ENCODE peak calls at places on chromosomes 11 and 22, in six cellular contexts. Y is activated CD4-positive, alpha-beta T cell treated with anti-CD3 and anti-CD28 coated beads, Interleukin-2, amount 50 U/mL, for 1 hour; G is Daoy; V is stomach; M is activated naive CD8-positive, alpha-beta T cell treated with anti-CD3 and anti-CD28 coated beads, Interleukin-2, amount 50 U/mL, for 16 hours; F is NCI-H1694 treated with DMSO at 0.1 percent for 48 hours. S is an unnamed sample.

GRCh38 chr22:35866646-35867045 is 149.0 kb downstream of the APOL5 start:
- DNase-seq in Y (no peak), V (no peak), G (no peak), M (no peak), F (no peak), S (no peak)

GRCh38 chr22:24093855-24094254 is 82.8 kb downstream of the CABIN1 start:
- DNase-seq in M (no peak), G (no peak), F (no peak), Y (no peak), V (no peak), S (no peak)

GRCh38 chr11:91946397-91947090 is 278.1 kb upstream of the FAT3 start:
- DNase-seq in F (peak), Y (no peak), V (no peak), G (peak), M (no peak), S (no peak)

GRCh38 chr22:37753746-37754145 is 54.0 kb upstream of the GCAT start:
- DNase-seq in G (peak), Y (no peak), V (no peak), M (no peak), F (no peak), S (no peak)

GRCh38 chr11:33692013-33692504 is 8.6 kb downstream of the C11orf91 start:
- DNase-seq in F (no peak), M (no peak), G (peak), Y (no peak), V (peak), S (no peak)

GRCh38 chr22:30408388-30409101 is 11.7 kb downstream of the SEC14L2 start:
- DNase-seq in Y (no peak), G (peak), F (no peak), M (no peak), V (no peak), S (no peak)

GRCh38 chr22:47051435-47052175 is 289.2 kb downstream of the TBC1D22A start:
- DNase-seq in G (no peak), V (no peak), M (no peak), F (no peak), Y (no peak), S (no peak)

GRCh38 chr22:48235744-48236143 is 1473.3 kb downstream of the TBC1D22A start:
- DNase-seq in G (no peak), M (no peak), Y (no peak), F (no peak), V (peak), S (no peak)

GRCh38 chr11:92376146-92376599 is 151.6 kb downstream of the FAT3 start:
- DNase-seq in M (no peak), G (peak), F (no peak), V (no peak), Y (no peak), S (no peak)

GRCh38 chr11:279966-280761 is 2.0 kb downstream of the NLRP6 start:
- DNase-seq in M (no peak), F (no peak), V (no peak), G (no peak), Y (no peak), S (no peak)

GRCh38 chr11:18005376-18006129 is 7.3 kb downstream of the SERGEF start:
- DNase-seq in V (no peak), M (no peak), F (no peak), Y (no peak), G (no peak), S (no peak)

GRCh38 chr22:37410174-37411055 is 16.9 kb downstream of the ELFN2 start:
- DNase-seq in Y (no peak), F (no peak), M (no peak), G (peak), V (no peak), S (no peak)

GRCh38 chr22:43060213-43060612 is 29.0 kb downstream of the TTLL1 start:
- DNase-seq in Y (peak), G (peak), V (peak), F (peak), M (no peak), S (no peak)

GRCh38 chr22:36164621-36165020 is 4.1 kb upstream of the APOL3 start:
- DNase-seq in F (no peak), G (no peak), M (no peak), Y (no peak), V (no peak), S (no peak)

GRCh38 chr11:60783911-60784310 is 1.2 kb upstream of the MS4A10 start:
- DNase-seq in M (no peak), Y (no peak), V (no peak), G (no peak), F (no peak), S (no peak)

GRCh38 chr11:944711-945470 is 19.2 kb downstream of the AP2A2 start:
- DNase-seq in G (no peak), Y (no peak), V (no peak), M (no peak), F (no peak), S (no peak)

GRCh38 chr11:69385466-69385820 is 91.5 kb downstream of the MYEOV start:
- DNase-seq in M (no peak), Y (no peak), F (no peak), V (peak), G (no peak), S (no peak)

GRCh38 chr22:30416403-30416802 is 9.2 kb upstream of the MTFP1 start:
- DNase-seq in Y (no peak), F (no peak), M (no peak), G (no peak), V (no peak), S (no peak)

GRCh38 chr11:115654792-115655191 is 150.6 kb upstream of the CADM1 start:
- DNase-seq in M (no peak), G (no peak), Y (no peak), V (no peak), F (no peak), S (no peak)

GRCh38 chr22:48894804-48895250 is 932.8 kb downstream of the BRD1 start:
- DNase-seq in G (no peak), Y (no peak), V (peak), M (no peak), F (no peak), S (no peak)

GRCh38 chr22:34833982-34834510 is 231.9 kb upstream of the ISX start:
- DNase-seq in F (no peak), M (no peak), V (no peak), Y (no peak), G (no peak), S (no peak)

GRCh38 chr11:58592760-58593472 is 14.1 kb downstream of the ZFP91 start:
- DNase-seq in M (peak), G (no peak), F (no peak), V (no peak), Y (no peak), S (peak)

GRCh38 chr11:44790211-44790610 is 63.4 kb downstream of the TSPAN18 start:
- DNase-seq in Y (no peak), V (no peak), F (no peak), G (no peak), M (no peak), S (no peak)

GRCh38 chr11:60915250-60915914 is 1.4 kb downstream of the TMEM109 start:
- DNase-seq in F (no peak), G (peak), V (peak), Y (peak), M (peak), S (no peak)

GRCh38 chr11:50412832-50413231 is 380.2 kb downstream of the OR4C45 start:
- DNase-seq in M (no peak), G (no peak), F (no peak), V (no peak), Y (no peak), S (no peak)

GRCh38 chr11:12075822-12076821 is 34.3 kb upstream of the MICAL2 start:
- DNase-seq in V (no peak), G (peak), M (no peak), Y (no peak), F (no peak), S (no peak)

S was measured in stimulated activated CD4-positive, alpha-beta T cell treated with anti-CD3 and anti-CD28 coated beads, TNF-alpha, amount 100 ng/mL, for 4 hours.